ENCODE peak calls at places on chromosomes 13 and 19, in seven cellular contexts. F is RWPE1; K is pancreas; X is GM23248; L is cardiac muscle cell; A is OCI-LY7; Y is CD8-positive, alpha-beta T cell. G is an unnamed sample.

GRCh38 chr19:48424694-48425219 is 21.0 kb upstream of the GRWD1 start:
- DNase-seq in Y (no peak), A (peak), L (no peak), K (peak), F (peak), X (peak), G (no peak)

GRCh38 chr19:55640043-55640576 is 692 bp upstream of the ZNF580 start:
- DNase-seq in L (no peak), X (peak), Y (peak), A (peak), K (peak), F (no peak), G (peak)

GRCh38 chr19:33133438-33134031 is 1.6 kb downstream of the WDR88 start:
- DNase-seq in L (no peak), K (no peak), X (no peak), F (no peak), Y (no peak), A (no peak), G (no peak)

GRCh38 chr19:32258167-32258566 is 87.2 kb upstream of the ZNF507 start:
- DNase-seq in L (no peak), K (no peak), Y (no peak), X (no peak), F (no peak), A (no peak), G (no peak)

GRCh38 chr13:21150013-21150412 is 26.3 kb downstream of the SKA3 start:
- DNase-seq in Y (no peak), X (no peak), A (no peak), F (no peak), L (no peak), K (no peak), G (no peak)

GRCh38 chr19:16541526-16542044 is 652 bp downstream of the CHERP start:
- DNase-seq in L (peak), F (no peak), K (no peak), X (peak), A (peak), Y (no peak), G (no peak)

GRCh38 chr19:18300930-18301717 is 19.7 kb upstream of the JUND start:
- DNase-seq in K (peak), X (peak), L (peak), Y (no peak), F (peak), A (no peak), G (no peak)

GRCh38 chr13:44470623-44471562 is 97.3 kb downstream of the SERP2 start:
- DNase-seq in A (peak), K (no peak), X (peak), L (peak), F (peak), Y (no peak), G (no peak)

GRCh38 chr13:41651413-41652068 is 194.2 kb downstream of the RGCC start:
- DNase-seq in L (no peak), F (no peak), X (peak), K (no peak), Y (no peak), A (no peak), G (no peak)

GRCh38 chr13:76330216-76330615 is 556.0 kb downstream of the KCTD12 start:
- DNase-seq in F (no peak), Y (no peak), L (no peak), X (no peak), A (no peak), K (no peak), G (no peak)

GRCh38 chr13:27005976-27006518 is 165.6 kb downstream of the USP12 start:
- DNase-seq in K (peak), L (no peak), A (no peak), F (no peak), Y (no peak), X (no peak), G (no peak)

GRCh38 chr19:55304279-55304978 is 20.6 kb downstream of the BRSK1 start:
- DNase-seq in L (peak), A (peak), F (peak), K (no peak), Y (peak), X (peak), G (no peak)

GRCh38 chr19:2309734-2310362 is 1.9 kb upstream of the LINGO3 start:
- DNase-seq in X (peak), A (no peak), F (no peak), L (no peak), K (peak), Y (no peak), G (peak)

GRCh38 chr13:20126460-20127262 is 34.2 kb downstream of the GJA3 start:
- DNase-seq in F (no peak), X (no peak), A (no peak), Y (no peak), K (no peak), L (peak), G (no peak)

GRCh38 chr13:101575591-101575990 is 123.1 kb downstream of the ITGBL1 start:
- DNase-seq in Y (no peak), X (peak), F (no peak), K (no peak), A (no peak), L (no peak), G (no peak)

GRCh38 chr13:31764556-31764955 is 25.2 kb downstream of the RXFP2 start:
- DNase-seq in A (no peak), X (peak), F (no peak), K (no peak), L (no peak), Y (no peak), G (no peak)

GRCh38 chr19:48868196-48868886 is at the start of gene PLEKHA4:
- DNase-seq in L (no peak), A (no peak), Y (no peak), X (peak), K (peak), F (no peak), G (no peak)

GRCh38 chr19:41599175-41599966 is 23.4 kb downstream of the CEACAM21 start:
- DNase-seq in L (no peak), K (no peak), Y (no peak), A (no peak), F (no peak), X (no peak), G (no peak)

GRCh38 chr19:391199-391557 is 17.8 kb downstream of the C2CD4C start:
- DNase-seq in L (no peak), K (no peak), Y (no peak), F (no peak), A (no peak), X (no peak), G (no peak)

GRCh38 chr13:34817246-34817645 is 124.8 kb upstream of the NBEA start:
- DNase-seq in K (no peak), X (no peak), L (no peak), F (no peak), A (no peak), Y (no peak), G (no peak)

DNA sequence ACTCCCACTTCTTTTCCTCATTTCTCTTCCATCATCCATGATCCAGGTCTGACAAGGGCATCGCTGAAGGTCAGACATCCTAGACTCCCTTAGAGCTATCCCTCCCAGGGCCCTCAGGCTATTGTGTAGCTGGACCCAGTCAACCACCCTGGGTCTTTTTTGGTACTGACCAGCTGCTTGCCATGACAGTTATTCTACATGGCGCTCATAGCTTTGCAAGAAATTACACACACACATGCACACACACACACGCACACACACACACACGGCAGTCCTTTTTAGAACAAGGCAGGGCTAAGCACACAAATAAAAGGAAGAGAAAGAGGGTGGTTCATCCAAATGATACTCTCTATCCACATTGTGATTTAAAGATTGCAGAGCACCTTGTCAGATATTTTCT is 18.3 kb downstream of the SIAH3 start:
- DNase-seq in K (no peak), L (no peak), Y (no peak), F (no peak), A (no peak), X (no peak), G (no peak)
- H3K27ac ChIP-seq in K (no peak), L (no peak), Y (no peak), F (peak), A (no peak), X (no peak), G (no peak)

DNA sequence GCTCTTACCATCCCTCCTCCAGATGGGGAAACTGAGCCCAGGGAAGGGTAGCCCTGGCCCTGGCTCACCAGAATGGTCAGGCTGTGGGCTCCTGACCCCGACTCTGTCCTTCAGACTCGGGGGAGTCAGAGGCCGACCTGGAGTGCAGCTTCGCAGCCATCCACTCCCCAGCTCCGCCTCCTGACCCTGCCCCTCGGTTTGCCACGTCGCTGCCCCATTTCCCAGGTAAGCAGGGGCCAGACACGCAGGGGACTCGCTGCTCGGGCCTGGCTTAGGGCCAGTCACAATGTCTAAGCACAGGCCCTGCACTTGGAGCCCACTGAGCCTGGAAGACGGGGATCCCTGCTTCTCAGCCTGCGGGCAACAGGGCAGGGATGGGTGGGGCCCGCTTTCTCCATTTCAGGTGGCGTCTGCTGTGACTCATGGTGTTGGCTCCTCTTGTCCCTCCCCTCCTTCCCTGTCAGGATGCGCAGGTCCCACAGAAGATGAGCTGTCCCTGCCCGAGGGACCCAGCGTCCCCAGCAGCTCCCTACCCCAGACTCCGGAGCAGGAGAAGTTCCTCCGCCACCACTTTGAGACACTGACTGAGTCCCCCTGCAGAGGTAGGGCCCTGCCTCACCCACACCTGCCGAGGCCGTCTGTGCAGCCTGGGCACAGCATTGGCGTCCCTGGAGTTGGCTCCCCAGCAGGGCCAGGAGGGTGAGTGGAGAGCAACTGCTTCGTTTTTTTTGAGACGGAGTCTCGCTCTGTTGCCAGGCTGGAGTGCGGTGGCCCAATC is 9.2 kb upstream of the OVOL3 start:
- DNase-seq in K (no peak), F (peak), X (no peak), Y (no peak), A (no peak), L (no peak), G (no peak)
- H3K27ac ChIP-seq in K (no peak), F (peak), X (no peak), Y (no peak), A (no peak), L (no peak), G (peak)

GRCh38 chr13:109362606-109363005 is 423.8 kb downstream of the IRS2 start:
- DNase-seq in K (no peak), Y (no peak), A (no peak), F (no peak), X (no peak), L (no peak), G (no peak)

GRCh38 chr13:109355129-109355528 is 431.3 kb downstream of the IRS2 start:
- DNase-seq in F (no peak), K (no peak), X (no peak), A (no peak), L (no peak), Y (no peak), G (no peak)

GRCh38 chr13:109355875-109356428 is 430.4 kb downstream of the IRS2 start:
- DNase-seq in K (no peak), L (no peak), Y (no peak), A (no peak), F (no peak), X (no peak), G (no peak)

GRCh38 chr13:109361562-109361961 is 424.8 kb downstream of the IRS2 start:
- DNase-seq in L (no peak), X (no peak), A (no peak), F (no peak), Y (no peak), K (no peak), G (no peak)

GRCh38 chr13:109357751-109358150 is 428.6 kb downstream of the IRS2 start:
- DNase-seq in A (no peak), K (no peak), F (no peak), L (no peak), X (no peak), Y (no peak), G (no peak)
- H3K27ac ChIP-seq in A (no peak), K (no peak), F (no peak), L (no peak), X (no peak), Y (no peak), G (no peak)

DNA sequence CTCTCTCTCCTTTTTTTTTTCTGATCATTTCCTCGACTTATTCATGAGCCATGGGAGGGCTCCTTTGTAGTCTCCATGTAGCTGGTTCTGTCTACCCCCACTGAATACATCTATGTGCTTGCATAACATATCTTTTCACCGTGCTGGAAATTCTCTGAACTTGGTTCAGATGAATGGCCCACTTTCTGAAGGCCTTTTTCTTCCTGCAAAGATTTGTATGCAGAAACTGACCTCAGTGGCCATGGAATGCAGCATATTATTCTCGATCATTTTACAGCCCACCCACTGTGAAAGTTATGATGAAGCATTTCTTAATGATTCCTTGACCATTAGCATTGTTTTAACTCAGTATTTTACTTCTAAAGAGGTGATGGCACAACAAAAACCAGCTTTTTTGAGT is 225.2 kb downstream of the GGACT start:
- DNase-seq in A (no peak), L (no peak), X (peak), F (no peak), Y (no peak), K (no peak), G (no peak)
- H3K27ac ChIP-seq in A (no peak), L (no peak), X (peak), F (no peak), Y (no peak), K (no peak), G (no peak)